ENCODE peak calls at places on chromosomes 3 and 15, in eight cellular contexts. C is lower leg skin, U is body of pancreas, E is NB4, B is stomach, W is IMR-90, Z is endothelial cell of umbilical vein, A is H54. V is an unnamed sample.

GRCh38 chr3:131608741-131609140 is 106.0 kb upstream of the MRPL3 start:
- DNase-seq in C (no peak), U (no peak), B (no peak), A (no peak), Z (no peak), E (no peak), W (no peak), V (no peak)

GRCh38 chr15:29097168-29097567 is 172.5 kb downstream of the NSMCE3 start:
- DNase-seq in U (no peak), A (no peak), E (no peak), Z (no peak), B (no peak), C (no peak), W (no peak), V (no peak)

GRCh38 chr3:17672506-17672905 is 69.9 kb downstream of the TBC1D5 start:
- DNase-seq in W (no peak), U (no peak), C (no peak), B (no peak), E (no peak), A (no peak), Z (no peak), V (no peak)

GRCh38 chr3:103499132-103499885 is 1064.5 kb downstream of the ZPLD1 start:
- DNase-seq in A (no peak), W (peak), U (no peak), B (no peak), Z (no peak), E (no peak), C (no peak), V (no peak)

GRCh38 chr3:52318186-52318793 is 2.2 kb downstream of the DNAH1 start:
- DNase-seq in B (peak), A (no peak), U (no peak), Z (no peak), E (no peak), C (no peak), W (no peak), V (no peak)

GRCh38 chr15:75229191-75230015 is 27.7 kb downstream of the C15orf39 start:
- DNase-seq in U (no peak), W (peak), Z (no peak), E (no peak), A (no peak), B (no peak), C (no peak), V (no peak)

GRCh38 chr3:101778385-101779046 is 495 bp upstream of the NXPE3 start:
- DNase-seq in U (no peak), C (no peak), E (no peak), Z (no peak), A (no peak), B (no peak), W (no peak), V (no peak)

GRCh38 chr3:197328198-197328597 is 29.8 kb upstream of the DLG1 start:
- DNase-seq in A (no peak), W (no peak), U (no peak), C (no peak), Z (no peak), E (no peak), B (no peak), V (no peak)

GRCh38 chr3:72665103-72665502 is 183.1 kb downstream of the SHQ1 start:
- DNase-seq in Z (no peak), E (no peak), U (no peak), A (no peak), B (no peak), W (no peak), C (no peak), V (no peak)

GRCh38 chr3:69161587-69162196 is 39.3 kb upstream of the LMOD3 start:
- DNase-seq in A (no peak), C (no peak), Z (peak), U (peak), W (peak), B (no peak), E (peak), V (peak)

GRCh38 chr3:39101022-39101689 is 6.3 kb downstream of the GORASP1 start:
- DNase-seq in W (peak), B (peak), E (peak), A (peak), Z (peak), C (peak), U (peak), V (peak)

GRCh38 chr3:36318584-36319200 is 61.6 kb upstream of the STAC start:
- DNase-seq in Z (no peak), C (no peak), W (no peak), B (no peak), A (no peak), E (no peak), U (no peak), V (no peak)

GRCh38 chr3:50430950-50431435 is 71.7 kb upstream of the TMEM115 start:
- DNase-seq in Z (no peak), U (no peak), E (no peak), C (no peak), B (no peak), W (no peak), A (no peak), V (no peak)

GRCh38 chr15:36756707-36757106 is 177.3 kb downstream of the CDIN1 start:
- DNase-seq in E (peak), C (no peak), A (no peak), W (no peak), U (no peak), Z (no peak), B (no peak), V (no peak)

GRCh38 chr15:99455796-99456160 is 110.0 kb upstream of the MEF2A start:
- DNase-seq in W (no peak), E (no peak), A (no peak), B (no peak), U (no peak), C (no peak), Z (no peak), V (no peak)

GRCh38 chr3:133595341-133595740 is 21.9 kb downstream of the CDV3 start:
- DNase-seq in B (no peak), C (no peak), Z (peak), W (peak), A (no peak), U (no peak), E (no peak), V (no peak)

GRCh38 chr3:186849392-186849975 is 7.0 kb downstream of the ADIPOQ start:
- DNase-seq in U (no peak), B (no peak), C (no peak), E (peak), W (peak), A (no peak), Z (peak), V (no peak)

GRCh38 chr15:20665653-20666052 is 124.1 kb upstream of the GOLGA6L6 start:
- DNase-seq in C (peak), W (no peak), A (no peak), E (no peak), B (no peak), Z (no peak), U (no peak), V (no peak)

GRCh38 chr15:66254364-66255292 is 1.1 kb upstream of the MEGF11 start:
- DNase-seq in Z (no peak), U (no peak), A (no peak), B (no peak), W (no peak), E (no peak), C (no peak), V (no peak)

GRCh38 chr3:63993653-63994079 is 29.6 kb downstream of the PSMD6 start:
- DNase-seq in Z (peak), U (peak), W (peak), C (peak), E (peak), B (peak), A (peak), V (peak)

GRCh38 chr15:48191574-48192225 is at the start of gene CTXN2:
- DNase-seq in U (peak), A (no peak), W (no peak), C (no peak), E (no peak), Z (no peak), B (no peak), V (no peak)

GRCh38 chr3:58640700-58641372 is 25.7 kb downstream of the FAM3D start:
- DNase-seq in W (peak), B (peak), Z (peak), C (peak), A (peak), U (peak), E (peak), V (peak)

GRCh38 chr3:173913985-173914421 is 516.5 kb downstream of the NLGN1 start:
- DNase-seq in C (no peak), Z (no peak), U (no peak), W (no peak), E (no peak), B (no peak), A (no peak), V (no peak)

GRCh38 chr3:173912126-173912525 is 514.6 kb downstream of the NLGN1 start:
- DNase-seq in E (no peak), Z (no peak), C (no peak), A (no peak), U (no peak), W (peak), B (no peak), V (no peak)

GRCh38 chr3:173916799-173917198 is 519.3 kb downstream of the NLGN1 start:
- DNase-seq in E (no peak), W (no peak), A (no peak), U (no peak), B (no peak), C (no peak), Z (no peak), V (no peak)

GRCh38 chr3:173911446-173911845 is 513.9 kb downstream of the NLGN1 start:
- DNase-seq in B (no peak), W (no peak), A (no peak), Z (no peak), C (no peak), E (no peak), U (no peak), V (no peak)

GRCh38 chr3:173913397-173913796 is 515.9 kb downstream of the NLGN1 start:
- DNase-seq in Z (peak), W (peak), E (no peak), A (no peak), B (no peak), U (no peak), C (no peak), V (no peak)
- TF ChIP-seq POLR2A in Z (no peak), W (no peak), E (no peak), A (no peak), B (no peak), U (no peak), C (no peak), V (no peak)

GRCh38 chr3:98552232-98553020 is 20.6 kb downstream of the GPR15 start:
- DNase-seq in W (no peak), B (no peak), E (no peak), A (no peak), U (no peak), C (no peak), Z (no peak), V (no peak)

GRCh38 chr3:98554580-98554979 is 22.8 kb downstream of the GPR15 start:
- DNase-seq in B (no peak), E (no peak), C (no peak), W (no peak), A (no peak), Z (no peak), U (no peak), V (no peak)

GRCh38 chr3:98555025-98555379 is 23.2 kb downstream of the GPR15 start:
- DNase-seq in U (no peak), B (no peak), W (no peak), E (no peak), C (no peak), Z (no peak), A (no peak), V (no peak)

GRCh38 chr3:98553021-98553563 is 21.3 kb downstream of the GPR15 start:
- DNase-seq in E (no peak), U (no peak), B (no peak), C (no peak), Z (no peak), W (no peak), A (no peak), V (no peak)

GRCh38 chr3:98553751-98554150 is 22.0 kb downstream of the GPR15 start:
- DNase-seq in A (no peak), U (no peak), Z (no peak), C (no peak), W (no peak), B (no peak), E (no peak), V (no peak)
- TF ChIP-seq POLR2A in A (no peak), U (no peak), Z (no peak), C (no peak), W (no peak), B (no peak), E (no peak), V (no peak)

GRCh38 chr3:24680214-24680967 is 185.7 kb upstream of the THRB start:
- DNase-seq in B (peak), E (peak), A (peak), Z (peak), U (peak), W (no peak), C (no peak), V (peak)
- TF ChIP-seq POLR2A in B (no peak), E (no peak), A (no peak), Z (no peak), U (no peak), W (no peak), C (no peak), V (no peak)

GRCh38 chr3:129224984-129225393 is 24.4 kb upstream of the COPG1 start:
- DNase-seq in A (peak), Z (peak), E (peak), B (peak), W (peak), U (peak), C (peak), V (peak)
- TF ChIP-seq POLR2A in A (peak), Z (no peak), E (no peak), B (no peak), W (no peak), U (peak), C (no peak), V (peak)